ENCODE peak calls at places on chromosome 16, in five cellular contexts. E is C1 segment of cervical spinal cord; V is dermis blood vessel endothelial cell; X is lower lobe of right lung; L is naive thymus-derived CD8-positive, alpha-beta T cell. B is an unnamed sample.

GRCh38 chr16:67703626-67704025 is 15.5 kb downstream of the GFOD2 start:
- DNase-seq in V (no peak), L (no peak), X (no peak), E (no peak), B (no peak)

GRCh38 chr16:74699666-74700065 is 996 bp downstream of the MLKL start:
- DNase-seq in X (no peak), V (no peak), E (no peak), L (no peak), B (no peak)

GRCh38 chr16:71254832-71255560 is 24.5 kb upstream of the HYDIN start:
- DNase-seq in E (no peak), X (no peak), L (no peak), V (no peak), B (no peak)

GRCh38 chr16:69107311-69107962 is 2.0 kb downstream of the HAS3 start:
- DNase-seq in L (no peak), V (peak), X (peak), E (no peak), B (no peak)

GRCh38 chr16:64459821-64460220 is 662.0 kb downstream of the CDH11 start:
- DNase-seq in X (no peak), E (no peak), V (no peak), L (no peak), B (no peak)

GRCh38 chr16:29729116-29729521 is 16.7 kb downstream of the C16orf54 start:
- DNase-seq in X (no peak), L (no peak), V (peak), E (no peak), B (no peak)

GRCh38 chr16:8950580-8951077 is 13.1 kb downstream of the USP7 start:
- DNase-seq in L (no peak), E (no peak), X (no peak), V (no peak), B (no peak)

GRCh38 chr16:56278196-56278855 is 87.0 kb downstream of the GNAO1 start:
- DNase-seq in E (no peak), X (no peak), V (no peak), L (no peak), B (no peak)

GRCh38 chr16:21190599-21190998 is 20.8 kb downstream of the ZP2 start:
- DNase-seq in V (no peak), E (no peak), L (no peak), X (no peak), B (no peak)